ENCODE peak calls at places on chromosome 13, in five cellular contexts. N, K, I, C and A are unnamed samples.

GRCh38 chr13:20412761-20413355 is 112.8 kb downstream of the CRYL1 start:
- DNase-seq in I (no peak), K (no peak), C (no peak), N (no peak), A (no peak)

GRCh38 chr13:99809931-99810330 is 161.6 kb downstream of the ZIC5 start:
- DNase-seq in I (no peak), K (no peak), N (no peak), C (no peak), A (no peak)

GRCh38 chr13:60583196-60583908 is 186.3 kb downstream of the TDRD3 start:
- DNase-seq in C (peak; percentile 85), I (peak; percentile 70), K (peak; percentile 87), N (no peak), A (peak; percentile 89)

GRCh38 chr13:41827507-41828213 is 133.2 kb downstream of the VWA8 start:
- DNase-seq in I (peak; percentile 80), K (peak; percentile 93), N (no peak), C (peak; percentile 93), A (peak; percentile 95)

GRCh38 chr13:52141299-52141698 is 12.4 kb upstream of the NEK5 start:
- DNase-seq in I (no peak), N (no peak), K (no peak), C (no peak), A (no peak)

GRCh38 chr13:36736119-36736726 is 62.4 kb downstream of the SERTM1 start:
- DNase-seq in N (peak; percentile 45), K (peak; percentile 83), C (peak; percentile 80), I (peak; percentile 31), A (peak; percentile 67)

GRCh38 chr13:70043685-70044084 is 63.9 kb upstream of the ATXN8OS start:
- DNase-seq in K (no peak), N (no peak), I (no peak), C (no peak), A (no peak)

GRCh38 chr13:37070956-37071355 is 11.5 kb upstream of the SUPT20H start:
- DNase-seq in N (no peak), K (peak; percentile 31), C (no peak), I (no peak), A (peak; percentile 72)

GRCh38 chr13:33728271-33729037 is 89.5 kb upstream of the RFC3 start:
- DNase-seq in I (no peak), C (peak; percentile 20), N (no peak), K (peak; percentile 48), A (peak; percentile 36)

GRCh38 chr13:100434010-100434763 is 154.4 kb downstream of the GGACT start:
- DNase-seq in N (no peak), C (peak; percentile 40), I (no peak), K (peak; percentile 19), A (peak; percentile 60)

GRCh38 chr13:22161871-22162270 is 491.0 kb downstream of the FGF9 start:
- DNase-seq in K (no peak), I (no peak), N (no peak), C (no peak), A (no peak)

GRCh38 chr13:79779761-79780160 is 298.8 kb downstream of the NDFIP2 start:
- DNase-seq in K (peak; percentile 90), N (no peak), I (peak; percentile 44), C (peak; percentile 71), A (peak; percentile 82)

GRCh38 chr13:72290962-72291681 is 424.1 kb upstream of the DACH1 start:
- DNase-seq in K (peak; percentile 1), C (peak; percentile 19), I (no peak), N (no peak), A (peak; percentile 12)

GRCh38 chr13:84126671-84127171 is 244.4 kb upstream of the SLITRK1 start:
- DNase-seq in N (no peak), K (no peak), C (no peak), I (no peak), A (no peak)

GRCh38 chr13:29504691-29505090 is 90.8 kb downstream of the SLC7A1 start:
- DNase-seq in N (no peak), I (no peak), C (no peak), K (no peak), A (no peak)

GRCh38 chr13:54627973-54628372 is 1599.4 kb downstream of the OLFM4 start:
- DNase-seq in I (no peak), K (no peak), C (no peak), N (no peak), A (no peak)

GRCh38 chr13:76148926-76149325 is 512.8 kb downstream of the LMO7 start:
- DNase-seq in I (peak; percentile 71), C (peak; percentile 11), K (peak; percentile 74), N (no peak), A (peak; percentile 72)

GRCh38 chr13:27920677-27921420 is 1.0 kb downstream of the PDX1 start:
- DNase-seq in K (peak; percentile 13), C (peak; percentile 25), I (no peak), N (no peak), A (peak; percentile 14)

GRCh38 chr13:71408416-71408815 is 458.6 kb downstream of the DACH1 start:
- DNase-seq in I (no peak), K (no peak), N (no peak), C (no peak), A (no peak)

GRCh38 chr13:40764587-40765403 is 6.2 kb downstream of the MRPS31 start:
- DNase-seq in K (peak; percentile 43), C (no peak), N (peak; percentile 49), I (no peak), A (peak; percentile 57)

GRCh38 chr13:29006359-29006850 is 186.3 kb downstream of the MTUS2 start:
- DNase-seq in K (no peak), N (no peak), I (no peak), C (no peak), A (no peak)

DNA sequence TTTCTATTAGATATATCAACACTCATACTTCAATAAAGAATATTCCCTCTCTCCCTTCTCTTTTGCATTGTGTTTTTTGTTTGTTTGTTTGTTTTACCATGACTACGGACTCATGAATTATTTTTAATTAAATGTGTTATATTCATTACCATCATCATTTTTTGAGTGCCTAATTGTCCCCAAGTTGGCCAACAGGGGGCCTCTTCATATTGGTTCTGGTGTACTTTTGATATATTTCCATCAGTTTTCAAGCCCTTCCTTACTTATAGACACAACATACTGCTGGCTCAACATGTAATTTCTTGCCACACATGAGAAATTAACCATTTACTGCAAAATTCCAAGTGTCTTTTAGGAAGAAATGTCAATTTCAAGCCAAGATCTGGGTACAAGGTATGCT is 54.5 kb upstream of the GPC6 start:
- DNase-seq in K (no peak), I (no peak), N (no peak), C (no peak), A (peak; percentile 11)
- TF ChIP-seq CTCF in K (no peak), I (peak; percentile 40), N (no peak), C (no peak), A (peak; percentile 37)

DNA sequence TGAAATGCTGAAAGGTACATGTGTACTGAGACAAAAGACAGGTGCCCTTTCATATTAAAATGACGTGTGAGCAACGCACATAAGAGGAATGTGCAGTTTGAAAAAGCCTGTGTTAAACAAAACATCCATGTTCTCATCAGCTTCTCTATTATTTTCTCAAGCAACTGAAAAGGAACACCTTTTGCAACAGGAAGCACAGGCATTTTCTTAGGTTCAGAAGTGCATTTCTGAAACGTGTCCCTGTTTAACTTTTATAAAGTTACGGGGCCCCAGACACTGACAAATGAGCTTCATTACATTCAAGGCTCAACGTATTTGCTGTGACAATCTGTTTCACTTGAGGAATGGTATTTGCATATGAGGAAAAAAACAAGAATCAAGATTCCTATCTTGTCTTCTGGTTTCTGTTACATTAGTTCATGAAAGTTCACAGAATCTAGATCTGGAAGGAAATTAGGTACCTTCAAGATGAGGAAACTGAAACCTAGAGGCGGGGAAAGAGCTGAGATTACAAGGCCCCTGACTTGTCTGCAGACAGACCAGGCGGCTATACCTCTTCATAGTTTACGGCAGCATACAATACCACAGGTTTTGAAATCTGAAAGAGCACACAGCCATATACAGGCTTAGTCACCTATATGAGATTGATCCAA is 431.7 kb downstream of the KLF12 start:
- DNase-seq in I (no peak), N (no peak), K (no peak), C (no peak), A (no peak)
- H3K4me3 ChIP-seq in I (no peak overlapping the region), N (no peak overlapping the region), K (no peak overlapping the region), C (no peak overlapping the region), A (no peak overlapping the region)

GRCh38 chr13:111668451-111668850 is 348.0 kb downstream of the TEX29 start:
- DNase-seq in C (no peak), I (no peak), N (no peak), K (no peak), A (no peak)
- TF ChIP-seq CTCF in C (no peak), I (no peak), N (no peak), K (no peak), A (no peak)

GRCh38 chr13:90830782-90831181 is 516.7 kb upstream of the MIR17HG start:
- DNase-seq in K (no peak), I (no peak), N (no peak), C (no peak), A (no peak)
- H3K4me3 ChIP-seq in K (no peak overlapping the region), I (no peak overlapping the region), N (no peak overlapping the region), C (no peak overlapping the region), A (no peak overlapping the region)

GRCh38 chr13:78147905-78148304 is 229.3 kb upstream of the EDNRB start:
- DNase-seq in K (peak; percentile 87), I (peak; percentile 13), C (peak; percentile 79), N (no peak), A (peak; percentile 67)
- TF ChIP-seq CTCF in K (no peak), I (no peak), C (no peak), N (no peak), A (no peak)